ENCODE peak calls at places on chromosome 6, in seven cellular contexts. Z, V, I, H, U, E and P are unnamed samples.

GRCh38 chr6:44431118-44431725 is 43.7 kb downstream of the CDC5L start:
- DNase-seq in V (peak), Z (peak), I (no peak), U (peak), H (no peak), E (peak), P (peak)

GRCh38 chr6:85594197-85594930 is 706 bp upstream of the SNX14 start:
- DNase-seq in U (peak), E (peak), V (no peak), I (no peak), H (no peak), Z (no peak), P (no peak)

GRCh38 chr6:38241200-38241599 is 398.5 kb downstream of the BTBD9 start:
- DNase-seq in I (no peak), H (no peak), E (no peak), Z (no peak), U (no peak), V (no peak), P (no peak)

GRCh38 chr6:89657445-89658158 is 19.1 kb upstream of the LYRM2 start:
- DNase-seq in E (no peak), H (no peak), Z (no peak), V (no peak), I (no peak), U (no peak), P (no peak)

GRCh38 chr6:34709386-34709785 is 12.8 kb upstream of the ILRUN start:
- DNase-seq in V (peak), U (peak), I (no peak), E (no peak), Z (peak), H (no peak), P (peak)

GRCh38 chr6:170052991-170053821 is 237.7 kb downstream of the DLL1 start:
- DNase-seq in H (peak), Z (no peak), U (peak), E (no peak), V (no peak), I (peak), P (no peak)

GRCh38 chr6:107101661-107102413 is 13.5 kb downstream of the BEND3 start:
- DNase-seq in H (no peak), Z (no peak), E (no peak), U (peak), V (no peak), I (no peak), P (no peak)

GRCh38 chr6:82711105-82711829 is 347.6 kb downstream of the TPBG start:
- DNase-seq in E (no peak), Z (no peak), V (peak), I (no peak), H (no peak), U (no peak), P (no peak)

GRCh38 chr6:21426841-21427490 is 166.6 kb upstream of the SOX4 start:
- DNase-seq in U (no peak), I (no peak), H (no peak), E (no peak), Z (no peak), V (peak), P (no peak)